ENCODE peak calls at places on chromosomes 16 and 17, in four cellular contexts. Q is prostate gland; K is uterus; V is CD8-positive, alpha-beta memory T cell. O is an unnamed sample.

GRCh38 chr17:60664022-60664421 is 13.6 kb upstream of the BCAS3 start:
- DNase-seq in Q (no peak), K (no peak), V (no peak), O (no peak)

GRCh38 chr16:53219795-53220194 is 165.0 kb downstream of the CHD9 start:
- DNase-seq in Q (no peak), K (no peak), V (no peak), O (no peak)

GRCh38 chr16:89700649-89701424 is 668 bp downstream of the SPATA2L start:
- DNase-seq in Q (peak), K (peak), V (peak), O (no peak)

GRCh38 chr16:57537194-57537505 is 779 bp upstream of the CCDC102A start:
- DNase-seq in Q (no peak), K (no peak), V (no peak), O (no peak)

GRCh38 chr16:528111-529011 is 849 bp downstream of the CAPN15 start:
- DNase-seq in Q (no peak), K (peak), V (peak), O (no peak)

GRCh38 chr16:57889960-57890751 is 80.8 kb downstream of the CNGB1 start:
- DNase-seq in Q (no peak), K (no peak), V (no peak), O (no peak)

GRCh38 chr17:28328325-28328724 is 6.9 kb downstream of the IFT20 start:
- DNase-seq in Q (no peak), K (no peak), V (no peak), O (no peak)

GRCh38 chr16:70565053-70565452 is 41.4 kb downstream of the SF3B3 start:
- DNase-seq in Q (no peak), K (no peak), V (no peak), O (no peak)

GRCh38 chr16:66166451-66166850 is 200.0 kb upstream of the CDH5 start:
- DNase-seq in Q (no peak), K (no peak), V (no peak), O (no peak)

GRCh38 chr17:37737081-37737480 is 7.8 kb downstream of the HNF1B start:
- DNase-seq in Q (no peak), K (no peak), V (no peak), O (no peak)

GRCh38 chr16:56337131-56337857 is 88.1 kb downstream of the AMFR start:
- DNase-seq in Q (no peak), K (no peak), V (no peak), O (no peak)

GRCh38 chr16:4693956-4694663 is 748 bp downstream of the NUDT16L1 start:
- DNase-seq in Q (no peak), K (peak), V (no peak), O (no peak)

GRCh38 chr16:57184113-57184512 is 1.7 kb downstream of the PSME3IP1 start:
- DNase-seq in Q (no peak), K (no peak), V (no peak), O (no peak)

GRCh38 chr16:66842765-66843164 is 1.4 kb upstream of the CA7 start:
- DNase-seq in Q (no peak), K (no peak), V (no peak), O (no peak)

GRCh38 chr17:60154616-60155426 is 5.0 kb downstream of the CA4 start:
- DNase-seq in Q (no peak), K (peak), V (no peak), O (no peak)

GRCh38 chr17:81004336-81005015 is 12.8 kb downstream of the CHMP6 start:
- DNase-seq in Q (no peak), K (no peak), V (peak), O (no peak)

GRCh38 chr16:11743308-11744074 is 834 bp upstream of the TXNDC11 start:
- DNase-seq in Q (no peak), K (peak), V (peak), O (no peak)

GRCh38 chr16:69166221-69166833 is 20.6 kb upstream of the SNTB2 start:
- DNase-seq in Q (no peak), K (no peak), V (no peak), O (peak)

GRCh38 chr16:72977127-72977526 is 70.8 kb downstream of the ZFHX3 start:
- DNase-seq in Q (no peak), K (no peak), V (no peak), O (no peak)

DNA sequence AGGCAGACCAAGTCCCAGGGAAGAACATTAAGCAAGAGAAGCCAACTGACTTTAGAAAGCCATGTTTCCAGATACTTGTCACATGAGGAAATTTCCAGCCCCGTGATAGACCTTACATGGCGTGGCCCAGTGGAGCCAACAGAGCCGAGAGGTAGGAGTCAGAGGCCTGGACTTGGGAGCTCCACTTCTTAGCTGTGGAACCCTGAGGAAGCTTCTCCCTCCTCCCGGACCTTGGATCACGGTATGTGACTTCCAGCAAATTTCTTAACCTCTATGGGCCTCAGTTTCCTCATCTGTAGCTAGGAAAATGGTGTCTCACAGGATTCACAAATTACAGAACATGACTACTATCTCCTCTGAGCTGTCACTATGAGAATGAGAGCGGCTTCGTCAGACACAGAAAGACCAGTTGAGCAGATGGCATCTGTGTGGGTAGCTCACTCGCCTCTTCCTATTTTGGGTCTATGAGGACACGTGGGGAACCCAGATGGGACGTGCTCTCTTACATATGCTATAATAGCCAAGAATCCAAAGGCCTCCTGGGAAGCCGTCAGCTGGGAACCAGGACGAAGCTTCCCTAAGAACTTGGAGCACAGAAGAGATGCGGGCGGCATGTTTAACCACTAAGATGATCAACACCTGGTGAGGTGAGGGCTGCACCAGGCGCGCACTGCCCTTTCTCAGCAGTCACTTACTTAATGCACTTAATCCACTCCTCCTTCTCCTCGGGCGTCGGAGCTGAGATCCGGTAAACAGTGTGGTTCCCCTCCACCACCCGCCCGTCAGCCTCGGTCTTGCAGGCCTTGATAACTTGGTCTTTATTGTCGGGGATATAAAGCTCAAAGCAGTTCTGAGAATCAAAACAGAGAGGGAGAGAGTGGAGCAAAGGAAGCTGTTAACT is 102.3 kb downstream of the CYTH1 start:
- DNase-seq in Q (no peak), K (no peak), V (no peak), O (no peak)
- H3K27ac ChIP-seq in Q (no peak), K (no peak), V (no peak), O (no peak)

DNA sequence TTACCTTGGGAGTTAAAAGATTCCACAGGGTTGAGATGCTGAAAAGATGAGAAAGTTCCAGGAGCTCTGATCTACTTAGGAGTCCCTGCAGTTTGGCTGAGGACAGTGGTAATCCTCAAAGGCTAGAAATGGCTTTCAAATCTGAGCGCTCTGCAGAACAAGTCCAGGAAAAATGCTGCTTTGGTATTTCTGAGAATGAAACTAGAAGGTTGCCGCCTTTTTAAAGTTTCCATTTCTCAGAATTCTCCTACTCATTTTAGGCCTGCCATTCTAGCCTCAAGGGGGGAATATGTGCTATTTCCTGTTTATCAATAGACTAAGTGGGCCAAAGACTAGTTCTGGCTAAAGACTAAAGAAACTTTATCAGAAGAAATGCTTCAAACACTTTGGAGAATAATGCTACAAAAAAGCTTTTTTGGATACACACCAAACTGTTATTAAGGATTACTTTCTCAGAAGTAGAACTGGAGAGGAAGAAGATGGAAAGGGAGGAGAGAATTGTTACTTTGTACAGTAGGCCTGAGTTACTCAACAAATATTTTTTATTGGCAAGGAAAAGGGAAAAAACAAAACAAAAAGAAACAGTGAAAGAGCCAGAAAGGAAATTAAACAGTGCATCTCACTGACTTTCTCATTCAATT is at the start of gene SLFN12L:
- DNase-seq in Q (no peak), K (no peak), V (peak), O (no peak)
- H3K27ac ChIP-seq in Q (no peak), K (peak), V (peak), O (peak)

GRCh38 chr17:50057521-50057991 is 1.6 kb downstream of the ITGA3 start:
- DNase-seq in Q (no peak), K (no peak), V (no peak), O (no peak)
- H3K27ac ChIP-seq in Q (peak), K (peak), V (no peak), O (no peak)

DNA sequence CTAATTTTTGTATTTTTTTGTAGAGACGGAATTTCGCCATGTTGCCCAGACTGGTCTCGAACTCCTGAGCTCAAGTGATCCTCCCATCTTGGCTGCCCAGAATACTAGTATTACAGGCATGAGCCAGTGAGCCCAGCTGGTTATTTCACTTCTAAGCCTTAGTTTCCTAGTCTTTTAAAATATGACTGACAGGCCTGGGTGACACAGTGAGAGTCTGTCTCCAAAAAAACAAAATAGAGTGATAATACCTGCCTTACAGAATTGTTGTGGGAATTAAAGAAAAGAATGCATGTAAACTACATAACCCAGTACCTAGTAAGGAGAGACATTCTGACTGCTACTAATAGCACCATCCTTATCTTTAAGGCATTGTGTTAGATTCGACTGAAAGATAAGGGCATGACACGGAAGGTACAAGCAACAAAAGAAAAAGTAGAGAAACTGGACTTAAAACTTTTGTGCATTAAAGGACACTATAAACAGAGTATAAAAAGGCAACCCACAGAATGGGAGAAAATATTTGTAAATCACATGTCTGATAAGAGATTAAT is 11.6 kb downstream of the TOM1L2 start:
- DNase-seq in Q (no peak), K (no peak), V (no peak), O (no peak)
- H3K27ac ChIP-seq in Q (peak), K (peak), V (no peak), O (peak)

DNA sequence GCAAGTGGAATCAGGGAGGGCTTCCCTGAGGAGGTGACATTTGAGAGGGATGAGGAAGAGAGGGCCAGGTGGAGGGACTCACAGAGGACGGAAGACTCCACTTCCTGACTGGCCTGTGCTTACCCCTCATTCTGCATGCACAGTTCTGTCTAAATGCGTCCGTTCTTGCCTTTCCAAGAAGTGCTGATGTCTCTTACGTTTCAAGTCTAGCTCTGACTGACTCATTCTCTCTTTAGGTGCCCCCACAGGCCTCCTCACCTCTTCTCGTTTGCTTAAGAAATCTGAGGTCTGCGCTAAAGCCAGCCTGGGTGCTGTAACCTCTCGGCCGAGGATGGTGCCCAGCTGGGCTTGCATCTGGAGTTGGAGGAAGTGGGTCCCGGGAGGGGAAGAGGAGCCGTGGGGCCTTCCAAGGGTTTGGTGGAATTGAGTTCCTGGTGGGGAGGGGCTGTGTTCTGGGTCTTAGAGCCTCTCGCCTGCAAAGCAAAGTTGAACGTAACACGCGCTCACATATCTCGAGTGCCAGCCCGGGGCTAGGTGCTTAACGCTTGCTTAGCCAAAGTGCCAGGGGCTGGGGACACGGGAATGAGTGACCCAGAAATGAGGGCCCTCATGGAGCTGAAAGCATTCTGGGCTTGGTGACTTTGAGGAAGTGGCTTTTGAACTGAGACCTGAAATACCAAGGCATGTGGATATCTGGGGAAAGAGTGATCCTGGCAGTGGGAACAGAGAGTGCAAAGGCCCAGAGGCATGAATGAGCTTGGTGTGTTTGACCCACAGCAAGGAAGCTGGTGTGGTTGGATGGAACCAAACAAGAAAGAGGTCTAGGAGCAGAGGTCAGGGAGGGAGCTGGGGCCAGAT is 4.9 kb downstream of the IL4R start:
- DNase-seq in Q (no peak), K (peak), V (peak), O (no peak)
- H3K27ac ChIP-seq in Q (peak), K (peak), V (no peak), O (no peak)

DNA sequence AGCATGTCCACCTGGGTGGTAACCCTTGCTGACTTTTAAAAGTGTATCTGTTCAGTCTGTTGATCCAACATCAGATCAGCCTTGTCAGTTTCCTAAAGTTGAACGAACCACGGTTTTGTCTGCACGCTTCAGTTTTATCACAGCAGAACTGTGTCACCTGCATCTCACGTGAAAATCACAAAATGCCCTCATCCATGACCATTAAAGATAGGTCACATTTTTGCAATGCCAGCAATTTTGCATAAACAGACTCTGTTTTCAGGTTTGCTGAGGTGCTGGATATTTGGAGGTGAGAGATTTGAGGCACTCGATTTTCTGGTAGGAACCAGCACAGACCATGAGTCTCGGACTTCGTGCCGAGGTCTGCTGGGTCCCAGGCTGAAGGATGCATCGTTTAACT is 3.0 kb downstream of the METRNL start:
- DNase-seq in Q (no peak), K (no peak), V (no peak), O (no peak)
- H3K27ac ChIP-seq in Q (no peak), K (peak), V (peak), O (no peak)

GRCh38 chr16:28492511-28492910 is 637 bp upstream of the CLN3 start:
- DNase-seq in Q (no peak), K (no peak), V (no peak), O (no peak)
- H3K27ac ChIP-seq in Q (peak), K (peak), V (peak), O (peak)

DNA sequence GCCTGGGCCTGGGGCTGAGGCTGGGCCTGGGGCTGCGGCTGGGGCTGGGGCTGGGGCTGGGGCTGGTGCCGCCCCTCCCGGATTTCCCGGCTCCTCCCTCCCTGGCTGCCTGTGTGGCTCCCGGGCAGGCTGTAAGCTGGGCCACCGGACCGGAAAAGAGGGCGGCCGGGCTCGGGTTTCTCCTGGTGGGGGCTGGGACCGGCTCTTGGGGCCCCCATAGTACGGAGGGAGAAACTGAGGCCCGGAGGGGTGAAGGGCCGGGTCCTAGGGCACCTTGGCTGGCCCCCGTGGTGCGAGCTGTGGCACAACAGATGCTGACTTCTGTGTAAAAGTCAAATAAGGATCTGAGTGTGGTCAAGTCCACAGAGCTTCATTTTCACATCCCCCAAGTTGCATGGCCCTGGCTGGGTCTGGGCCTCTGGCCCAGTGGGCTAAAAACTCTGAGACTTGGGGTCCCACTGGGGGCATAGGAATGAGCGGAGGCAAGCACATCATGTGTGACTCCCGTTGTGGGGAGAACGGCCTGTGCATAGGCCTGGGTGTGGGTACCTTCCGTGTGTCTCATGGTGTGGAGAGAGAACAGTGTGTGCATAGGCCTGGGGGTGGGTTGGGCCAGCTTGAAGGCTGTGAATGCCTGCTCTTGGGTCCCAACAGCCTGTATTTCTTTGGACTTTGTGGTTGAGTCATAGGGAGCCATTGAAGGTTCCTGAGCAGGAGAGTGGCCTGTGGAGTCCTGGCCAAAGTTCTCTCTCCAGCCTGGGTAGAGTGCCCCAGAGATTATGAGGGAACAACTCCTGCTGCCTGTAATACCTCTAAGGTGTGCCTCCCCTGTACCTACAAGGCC is 123.9 kb upstream of the CIBAR2 start:
- DNase-seq in Q (no peak), K (peak), V (no peak), O (no peak)
- H3K27ac ChIP-seq in Q (peak), K (peak), V (no peak), O (no peak)